ENCODE peak calls at places on chromosomes 13 and 19, in eight cellular contexts. R, B, P, K, O, W, C and D are unnamed samples.

GRCh38 chr19:35081201-35081600 is 34.4 kb upstream of the FXYD3 start:
- DNase-seq in R (no peak), B (no peak), P (no peak), K (no peak), O (no peak), W (no peak), C (no peak), D (no peak)

GRCh38 chr19:38634757-38635482 is 12.5 kb upstream of the ACTN4 start:
- DNase-seq in R (peak; percentile 83), B (peak; percentile 78), P (peak; percentile 75), K (peak; percentile 61), O (peak; percentile 84), W (peak; percentile 88), C (peak; percentile 73), D (peak; percentile 80)

GRCh38 chr19:1251233-1251502 is 2.8 kb downstream of the MIDN start:
- DNase-seq in R (peak; percentile 72), B (peak; percentile 79), P (no peak), K (no peak), O (no peak), W (no peak), C (no peak), D (no peak)

GRCh38 chr19:588758-589692 is 656 bp upstream of the HCN2 start:
- DNase-seq in R (no peak), B (peak; percentile 46), P (peak; percentile 57), K (no peak), O (no peak), W (no peak), C (no peak), D (no peak)

GRCh38 chr13:49495783-49496762 is at the start of gene PHF11:
- DNase-seq in R (peak; percentile 86), B (peak; percentile 30), P (peak; percentile 37), K (peak; percentile 71), O (peak; percentile 70), W (peak; percentile 72), C (peak; percentile 82), D (peak; percentile 45)

GRCh38 chr13:72050251-72050650 is 183.2 kb upstream of the DACH1 start:
- DNase-seq in R (no peak), B (no peak), P (no peak), K (no peak), O (no peak), W (no peak), C (no peak), D (no peak)

GRCh38 chr19:10471909-10472308 is 31.2 kb downstream of the KEAP1 start:
- DNase-seq in R (no peak), B (no peak), P (no peak), K (no peak), O (no peak), W (no peak), C (peak; percentile 25), D (no peak)

GRCh38 chr13:105908581-105908980 is 626.9 kb downstream of the EFNB2 start:
- DNase-seq in R (no peak), B (no peak), P (no peak), K (no peak), O (no peak), W (no peak), C (peak; percentile 34), D (no peak)

GRCh38 chr19:5663904-5664303 is 16.4 kb downstream of the MICOS13 start:
- DNase-seq in R (no peak), B (no peak), P (no peak), K (no peak), O (no peak), W (no peak), C (no peak), D (no peak)

GRCh38 chr19:49428547-49429451 is 3.6 kb downstream of the GFY start:
- DNase-seq in R (no peak), B (no peak), P (no peak), K (no peak), O (no peak), W (no peak), C (no peak), D (no peak)

GRCh38 chr13:34561033-34561432 is 381.0 kb upstream of the NBEA start:
- DNase-seq in R (no peak), B (no peak), P (no peak), K (no peak), O (no peak), W (no peak), C (no peak), D (no peak)

GRCh38 chr13:108551674-108552073 is 77.7 kb upstream of the MYO16 start:
- DNase-seq in R (no peak), B (no peak), P (no peak), K (no peak), O (no peak), W (no peak), C (no peak), D (no peak)

GRCh38 chr13:53250272-53250875 is 221.8 kb downstream of the OLFM4 start:
- DNase-seq in R (no peak), B (peak; percentile 43), P (no peak), K (no peak), O (no peak), W (no peak), C (peak; percentile 73), D (no peak)

DNA sequence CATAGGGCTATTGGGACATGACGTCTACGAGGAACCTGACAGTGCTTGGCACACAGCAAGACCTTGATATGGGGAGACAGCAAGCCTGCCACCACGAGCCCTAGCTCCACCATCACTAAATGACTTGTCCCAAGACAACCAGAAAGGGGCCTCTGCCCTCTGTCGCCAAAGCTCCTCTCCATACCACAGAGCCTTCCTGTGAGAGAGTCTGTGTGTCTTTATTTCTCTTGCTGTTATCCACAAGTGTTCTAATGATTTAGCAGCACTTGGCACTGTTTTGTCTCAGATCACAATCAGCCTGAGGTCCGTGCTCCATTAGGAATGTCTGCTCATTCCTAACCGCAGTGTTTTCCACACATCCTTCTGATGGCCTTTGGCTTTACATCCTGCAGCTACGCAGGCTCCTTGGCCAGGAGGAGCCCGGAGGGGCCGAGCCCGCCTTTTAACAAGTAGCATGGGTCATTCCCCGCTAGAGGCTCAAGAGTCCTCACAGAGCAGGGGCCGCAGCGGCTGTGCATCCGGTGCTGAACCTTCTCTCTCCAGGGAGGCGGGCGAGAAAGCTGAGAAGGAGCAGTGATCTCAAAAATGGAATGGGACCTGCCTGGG is 61.0 kb upstream of the HMGB1 start:
- DNase-seq in R (no peak), B (peak; percentile 29), P (peak; percentile 47), K (no peak), O (peak; percentile 16), W (no peak), C (no peak), D (no peak)
- TF ChIP-seq CTCF in R (no peak), B (no peak), P (no peak), K (no peak), O (no peak), W (no peak), C (no peak), D (no peak)

DNA sequence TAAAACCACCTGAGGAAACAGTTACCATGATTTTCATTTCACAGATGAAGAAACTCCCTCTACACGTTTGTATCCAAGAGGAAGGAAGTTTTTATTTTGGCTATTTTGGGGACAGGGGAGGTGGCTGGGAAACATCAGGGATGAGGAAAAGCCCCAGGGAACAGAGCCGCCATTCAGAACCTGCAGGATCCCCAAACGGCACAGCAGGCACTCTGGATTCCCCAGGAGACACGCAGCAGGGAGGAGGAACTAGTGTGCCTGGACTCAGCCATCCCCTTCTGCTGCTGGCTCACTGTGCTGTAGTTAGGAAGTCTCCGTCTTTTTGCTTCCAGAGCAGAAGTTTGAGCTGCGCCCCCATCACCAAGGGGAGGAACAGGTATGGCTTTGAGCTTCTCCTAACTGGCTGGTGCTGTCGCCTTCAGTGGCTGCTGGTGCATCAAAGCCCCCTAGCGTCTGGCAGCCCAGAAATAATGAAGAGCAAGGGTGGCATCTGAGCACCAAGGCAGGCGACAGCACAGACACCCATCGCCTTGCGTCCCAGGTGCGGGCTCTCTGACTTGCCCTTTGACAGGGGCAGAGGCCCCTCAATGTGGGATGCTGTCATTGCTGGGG is 4.2 kb downstream of the NAPA start:
- DNase-seq in R (no peak), B (no peak), P (no peak), K (no peak), O (no peak), W (no peak), C (no peak), D (no peak)
- TF ChIP-seq CTCF in R (no peak), B (no peak), P (no peak), K (no peak), O (no peak), W (no peak), C (no peak), D (no peak)

GRCh38 chr19:20250627-20251026 is 83.6 kb downstream of the ZNF486 start:
- DNase-seq in R (no peak), B (no peak), P (no peak), K (no peak), O (no peak), W (no peak), C (no peak), D (no peak)

GRCh38 chr19:20244356-20244755 is 77.3 kb downstream of the ZNF486 start:
- DNase-seq in R (no peak), B (no peak), P (no peak), K (no peak), O (no peak), W (no peak), C (no peak), D (no peak)

GRCh38 chr19:20243629-20244028 is 76.6 kb downstream of the ZNF486 start:
- DNase-seq in R (no peak), B (no peak), P (no peak), K (no peak), O (no peak), W (no peak), C (no peak), D (no peak)

GRCh38 chr19:20245309-20245708 is 78.3 kb downstream of the ZNF486 start:
- DNase-seq in R (no peak), B (no peak), P (no peak), K (no peak), O (no peak), W (no peak), C (no peak), D (no peak)

DNA sequence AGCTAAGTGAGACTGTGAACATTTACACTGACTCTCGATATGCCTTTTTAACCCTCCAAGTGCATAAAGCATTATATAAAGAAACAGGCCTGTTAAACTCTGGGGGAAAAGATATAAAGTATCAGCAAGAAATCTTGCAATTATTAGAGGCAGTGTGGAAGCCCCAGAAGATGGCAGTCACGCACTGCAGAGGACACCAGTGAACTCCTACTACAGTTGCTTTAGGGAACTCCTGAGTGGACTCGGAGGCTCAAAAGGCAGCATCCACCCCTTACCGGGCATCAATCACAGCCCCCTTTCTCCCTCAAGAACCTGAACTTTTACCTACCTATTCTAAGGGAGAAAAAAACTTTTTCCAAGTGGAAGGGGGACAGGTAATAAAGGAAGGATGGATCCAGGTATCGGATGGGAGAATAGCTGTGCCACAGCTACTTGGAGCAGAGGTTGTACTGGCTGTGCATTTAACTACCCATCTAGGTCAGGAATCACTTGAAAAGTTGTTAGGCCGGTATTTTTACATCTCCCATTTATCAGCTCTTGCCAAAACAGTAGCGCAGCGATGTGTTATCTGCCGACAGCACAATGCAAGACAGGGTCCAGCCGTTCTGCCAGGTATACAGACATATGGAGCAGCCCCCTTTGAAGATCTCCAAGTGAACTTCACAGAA is 80.1 kb downstream of the ZNF486 start:
- DNase-seq in R (peak; percentile 51), B (no peak), P (no peak), K (peak; percentile 52), O (peak; percentile 69), W (peak; percentile 63), C (peak; percentile 6), D (no peak)
- TF ChIP-seq CTCF in R (no peak), B (peak; percentile 33), P (no peak), K (peak; percentile 57), O (peak; percentile 41), W (peak; percentile 34), C (no peak), D (no peak)

GRCh38 chr19:18803550-18804138 is 12.5 kb upstream of the COMP start:
- DNase-seq in R (no peak), B (no peak), P (no peak), K (no peak), O (no peak), W (no peak), C (no peak), D (no peak)
- TF ChIP-seq CTCF in R (no peak), B (no peak), P (no peak), K (no peak), O (no peak), W (no peak), C (no peak), D (no peak)